ENCODE peak calls at places on chromosome 3, in nine cellular contexts. V is ELF-1; I is CD8-positive, alpha-beta memory T cell; F is activated effector memory CD4-positive, alpha-beta T cell treated with anti-CD3 and anti-CD28 coated beads, Interleukin-2, amount 50 U/mL, for 16 hours; X is RCC 7860; W is stromal cell of bone marrow; J is Panc1; G is stimulated activated CD4-positive, alpha-beta T cell treated with anti-CD3 and anti-CD28 coated beads, Interleukin-12 subunit alpha, Interleukin-12 subunit beta, amount 100 ng/mL, for 4 hours; D is activated CD4-positive, alpha-beta T cell treated with anti-CD3 and anti-CD28 coated beads, Interleukin-2, amount 50 U/mL, for 1 hour. S is an unnamed sample.

GRCh38 chr3:14358426-14359211 is 43.8 kb upstream of the SLC6A6 start:
- DNase-seq in G (no peak), D (no peak), W (no peak), X (no peak), V (peak), I (no peak), J (no peak), F (no peak), S (no peak)

GRCh38 chr3:192802957-192803899 is 75.9 kb upstream of the FGF12 start:
- DNase-seq in V (peak), G (no peak), X (no peak), W (peak), J (no peak), D (no peak), F (no peak), I (no peak), S (no peak)

GRCh38 chr3:118477768-118478167 is 556.9 kb downstream of the IGSF11 start:
- DNase-seq in D (no peak), V (no peak), X (no peak), W (no peak), J (no peak), G (no peak), F (no peak), I (no peak), S (no peak)

GRCh38 chr3:9168230-9168629 is 81.2 kb downstream of the SRGAP3 start:
- DNase-seq in D (no peak), W (no peak), V (peak), F (peak), G (peak), J (no peak), I (no peak), X (no peak), S (no peak)

GRCh38 chr3:152352559-152352958 is 83.8 kb downstream of the MBNL1 start:
- DNase-seq in W (no peak), G (no peak), I (no peak), X (no peak), J (no peak), V (no peak), F (no peak), D (no peak), S (no peak)

GRCh38 chr3:23112491-23112890 is 90.6 kb upstream of the UBE2E2 start:
- DNase-seq in J (no peak), F (no peak), I (no peak), V (peak), W (no peak), D (no peak), X (no peak), G (no peak), S (no peak)

GRCh38 chr3:67462185-67462584 is 192.2 kb downstream of the SUCLG2 start:
- DNase-seq in I (no peak), X (no peak), W (no peak), F (no peak), G (no peak), J (no peak), D (no peak), V (no peak), S (no peak)

GRCh38 chr3:116734243-116734642 is 24.7 kb downstream of the TUSC7 start:
- DNase-seq in X (no peak), G (no peak), W (no peak), F (no peak), I (no peak), V (no peak), D (no peak), J (no peak), S (no peak)

GRCh38 chr3:131794766-131795381 is 239.9 kb downstream of the CPNE4 start:
- DNase-seq in X (peak), I (no peak), G (peak), J (peak), D (no peak), V (peak), W (peak), F (peak), S (peak)

GRCh38 chr3:72347819-72348319 is 500.4 kb downstream of the SHQ1 start:
- DNase-seq in G (peak), W (peak), F (peak), X (peak), J (no peak), I (peak), D (no peak), V (peak), S (peak)

GRCh38 chr3:152719264-152719663 is 115.7 kb upstream of the P2RY1 start:
- DNase-seq in I (no peak), D (no peak), V (no peak), J (no peak), W (peak), X (no peak), F (no peak), G (no peak), S (no peak)

GRCh38 chr3:185715091-185715490 is 109.8 kb downstream of the IGF2BP2 start:
- DNase-seq in D (no peak), G (no peak), V (peak), J (no peak), X (peak), W (no peak), F (no peak), I (no peak), S (no peak)

S was measured in KG1.